ENCODE peak calls at places on chromosomes 1 and 21, in eight cellular contexts. B is HFFc6; X is CD4-positive, CD25-positive, alpha-beta regulatory T cell; D is amniotic stem cell; U is tibial nerve; N is GM13977; C is amygdala; I is AG08395. Z is an unnamed sample.

GRCh38 chr1:208204779-208205178 is 39.4 kb downstream of the PLXNA2 start:
- DNase-seq in C (no peak), U (no peak), I (no peak), N (no peak), D (no peak), X (no peak), B (no peak), Z (peak)

GRCh38 chr1:98260421-98260820 is 339.6 kb upstream of the DPYD start:
- DNase-seq in D (no peak), X (no peak), U (no peak), N (no peak), I (no peak), C (no peak), B (no peak), Z (no peak)

GRCh38 chr1:42386051-42386450 is 5.5 kb downstream of the RIMKLA start:
- DNase-seq in N (no peak), D (no peak), B (no peak), C (no peak), U (no peak), I (no peak), X (no peak), Z (no peak)

GRCh38 chr1:199422206-199422605 is 605.3 kb upstream of the NR5A2 start:
- DNase-seq in U (no peak), X (no peak), N (no peak), C (no peak), D (no peak), I (peak), B (peak), Z (peak)

GRCh38 chr1:12088607-12089006 is 25.5 kb downstream of the TNFRSF8 start:
- DNase-seq in I (no peak), B (no peak), U (no peak), D (no peak), C (no peak), X (peak), N (no peak), Z (no peak)

GRCh38 chr1:90851711-90852050 is 134.6 kb upstream of the BARHL2 start:
- DNase-seq in C (no peak), U (no peak), N (no peak), D (no peak), B (no peak), I (no peak), X (no peak), Z (no peak)

GRCh38 chr1:180947901-180948311 is 35.2 kb downstream of the KIAA1614 start:
- DNase-seq in D (no peak), U (no peak), N (no peak), C (no peak), X (no peak), B (no peak), I (no peak), Z (no peak)

GRCh38 chr1:154779563-154780189 is 90.4 kb downstream of the KCNN3 start:
- DNase-seq in B (no peak), N (no peak), X (no peak), D (no peak), U (no peak), I (no peak), C (no peak), Z (no peak)

GRCh38 chr1:39933956-39934941 is 20.7 kb upstream of the MFSD2A start:
- DNase-seq in B (peak), D (no peak), X (no peak), C (no peak), N (no peak), I (peak), U (peak), Z (peak)

GRCh38 chr21:32710069-32710784 is 17.6 kb downstream of the SYNJ1 start:
- DNase-seq in B (no peak), C (no peak), U (no peak), I (no peak), N (no peak), D (no peak), X (no peak), Z (no peak)

GRCh38 chr1:46687910-46688509 is 16.4 kb downstream of the TEX38 start:
- DNase-seq in D (no peak), C (no peak), N (no peak), U (no peak), X (no peak), B (no peak), I (no peak), Z (no peak)

GRCh38 chr1:154608522-154609294 is 722 bp upstream of the ADAR start:
- DNase-seq in C (no peak), X (no peak), N (peak), B (peak), D (peak), I (peak), U (peak), Z (peak)

GRCh38 chr1:115457295-115457694 is 119.2 kb upstream of the NGF start:
- DNase-seq in C (no peak), I (no peak), N (no peak), X (no peak), B (no peak), D (no peak), U (no peak), Z (no peak)

GRCh38 chr1:114756949-114757454 is 782 bp downstream of the CSDE1 start:
- DNase-seq in U (peak), C (no peak), D (peak), B (no peak), I (peak), N (no peak), X (no peak), Z (peak)

GRCh38 chr1:36425791-36426190 is 24.5 kb downstream of the OSCP1 start:
- DNase-seq in D (no peak), X (no peak), N (no peak), C (no peak), I (no peak), B (no peak), U (no peak), Z (no peak)

GRCh38 chr1:182279724-182280506 is 111.7 kb downstream of the GLUL start:
- DNase-seq in B (no peak), U (peak), C (peak), I (peak), X (no peak), N (no peak), D (no peak), Z (peak)

Z was measured in foreskin fibroblast.